ENCODE peak calls at places on chromosome 17, in six cellular contexts. K is NT2/D1; U is EL; F is glutamatergic neuron; B is GM06990; O is activated CD4-positive, alpha-beta T cell treated with anti-CD3 and anti-CD28 coated beads, Interleukin-2, amount 50 U/mL, for 1 hour. D is an unnamed sample.
A peak's percentile ranks its signal among the peaks of the same experiment; 100 is the strongest.

GRCh38 chr17:80277751-80278671 is 17.4 kb downstream of the RNF213 start:
- DNase-seq in K (no peak), U (no peak), F (no peak), B (no peak), O (no peak), D (no peak)

GRCh38 chr17:39677581-39678339 is 9.5 kb downstream of the PNMT start:
- DNase-seq in K (no peak), U (no peak), F (no peak), B (no peak), O (no peak), D (no peak)

GRCh38 chr17:13415877-13416416 is 185.8 kb downstream of the HS3ST3A1 start:
- DNase-seq in K (no peak), U (peak; percentile 91), F (no peak), B (no peak), O (no peak), D (no peak)

GRCh38 chr17:20987511-20987910 is 55.3 kb downstream of the USP22 start:
- DNase-seq in K (no peak), U (no peak), F (no peak), B (no peak), O (no peak), D (no peak)

GRCh38 chr17:73718912-73719311 is 74.7 kb upstream of the SDK2 start:
- DNase-seq in K (no peak), U (no peak), F (no peak), B (no peak), O (no peak), D (no peak)

GRCh38 chr17:78360371-78361226 is 722 bp upstream of the SOCS3 start:
- DNase-seq in K (peak; percentile 83), U (peak; percentile 86), F (peak; percentile 98), B (peak; percentile 84), O (peak; percentile 89), D (peak; percentile 100)

GRCh38 chr17:72414032-72414396 is 293.2 kb downstream of the SOX9 start:
- DNase-seq in K (no peak), U (no peak), F (no peak), B (no peak), O (no peak), D (no peak)

GRCh38 chr17:28093999-28094716 is 51.7 kb downstream of the NLK start:
- DNase-seq in K (no peak), U (no peak), F (no peak), B (no peak), O (no peak), D (no peak)